ENCODE peak calls at places on chromosomes 7 and 10, in ten cellular contexts. W, T, J, P, E, R, V, H, X and B are unnamed samples.

GRCh38 chr10:46033602-46034011 is 3.2 kb upstream of the NCOA4 start:
- DNase-seq in W (peak; percentile 86), T (no peak), J (no peak), P (peak; percentile 77), E (no peak), R (no peak), V (no peak), H (no peak), X (no peak), B (no peak)

GRCh38 chr10:74145133-74145532 is 5.5 kb downstream of the AP3M1 start:
- DNase-seq in W (no peak), T (no peak), J (no peak), P (peak; percentile 55), E (no peak), R (no peak), V (peak; percentile 10), H (no peak), X (no peak), B (no peak)

GRCh38 chr7:99021941-99022560 is 121.9 kb downstream of the SMURF1 start:
- DNase-seq in W (no peak), T (peak; percentile 8), J (no peak), P (no peak), E (no peak), R (no peak), V (no peak), H (no peak), X (peak; percentile 12), B (no peak)

GRCh38 chr10:75876710-75877109 is 445.3 kb downstream of the LRMDA start:
- DNase-seq in W (no peak), T (no peak), J (no peak), P (no peak), E (no peak), R (no peak), V (no peak), H (no peak), X (no peak), B (no peak)

GRCh38 chr10:71740069-71740468 is 20.5 kb upstream of the C10orf105 start:
- DNase-seq in W (no peak), T (peak; percentile 71), J (no peak), P (no peak), E (no peak), R (no peak), V (no peak), H (no peak), X (no peak), B (peak; percentile 45)

GRCh38 chr10:44662002-44662401 is 249.1 kb upstream of the TMEM72 start:
- DNase-seq in W (no peak), T (no peak), J (no peak), P (no peak), E (no peak), R (no peak), V (no peak), H (no peak), X (no peak), B (no peak)

GRCh38 chr7:130040576-130040975 is 10.6 kb downstream of the ZC3HC1 start:
- DNase-seq in W (no peak), T (no peak), J (no peak), P (no peak), E (no peak), R (no peak), V (no peak), H (no peak), X (no peak), B (no peak)

GRCh38 chr7:108143658-108144420 is 13.7 kb upstream of the LAMB4 start:
- DNase-seq in W (no peak), T (no peak), J (no peak), P (no peak), E (no peak), R (no peak), V (no peak), H (no peak), X (no peak), B (no peak)

GRCh38 chr7:37494940-37495339 is 46.3 kb upstream of the ELMO1 start:
- DNase-seq in W (no peak), T (no peak), J (no peak), P (no peak), E (no peak), R (no peak), V (no peak), H (no peak), X (no peak), B (no peak)

GRCh38 chr7:139648941-139649425 is 125.5 kb downstream of the CLEC2L start:
- DNase-seq in W (no peak), T (no peak), J (no peak), P (no peak), E (no peak), R (peak; percentile 64), V (peak; percentile 40), H (peak; percentile 22), X (no peak), B (no peak)

DNA sequence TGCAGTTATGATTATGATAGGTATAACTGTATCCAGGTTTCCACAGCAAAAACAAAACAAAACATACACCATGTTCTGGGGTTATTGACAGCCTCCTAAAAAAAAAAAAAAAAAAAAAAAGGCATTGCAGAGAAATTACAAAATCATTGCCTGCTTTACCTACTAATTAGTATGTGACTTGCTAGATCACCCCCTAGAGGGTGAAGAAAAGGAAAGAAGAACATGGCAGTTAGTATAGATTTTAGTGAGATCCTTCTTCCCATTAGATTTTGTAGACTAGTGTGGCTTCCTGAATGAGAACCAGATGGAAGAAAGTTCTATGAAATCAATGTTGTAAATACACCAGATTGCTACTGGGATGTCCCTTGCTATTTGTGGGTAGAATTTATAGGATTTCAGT is 24.0 kb upstream of the AGBL3 start:
- DNase-seq in W (no peak), T (no peak), J (no peak), P (no peak), E (no peak), R (no peak), V (no peak), H (no peak), X (no peak), B (no peak)
- TF ChIP-seq CTCF in W (no peak), T (no peak), J (no peak), P (no peak), E (no peak), R (no peak), V (no peak), H (no peak), X (no peak), B (no peak)

GRCh38 chr10:95648138-95648537 is 8.4 kb downstream of the ALDH18A1 start:
- DNase-seq in W (no peak), T (no peak), J (no peak), P (no peak), E (no peak), R (no peak), V (no peak), H (no peak), X (no peak), B (no peak)

GRCh38 chr10:95640891-95641315 is 15.6 kb downstream of the ALDH18A1 start:
- DNase-seq in W (peak; percentile 89), T (no peak), J (no peak), P (no peak), E (no peak), R (no peak), V (no peak), H (no peak), X (no peak), B (no peak)

GRCh38 chr10:95644935-95645334 is 11.6 kb downstream of the ALDH18A1 start:
- DNase-seq in W (no peak), T (no peak), J (no peak), P (no peak), E (no peak), R (no peak), V (no peak), H (no peak), X (no peak), B (no peak)

GRCh38 chr10:95650232-95650631 is 6.3 kb downstream of the ALDH18A1 start:
- DNase-seq in W (no peak), T (no peak), J (no peak), P (no peak), E (no peak), R (no peak), V (no peak), H (no peak), X (no peak), B (no peak)

GRCh38 chr10:95646160-95646559 is 10.4 kb downstream of the ALDH18A1 start:
- DNase-seq in W (peak; percentile 26), T (no peak), J (no peak), P (no peak), E (no peak), R (no peak), V (no peak), H (no peak), X (no peak), B (no peak)
- H3K36me3 ChIP-seq in W (peaks cover 83% of the 10 kb centered on the region), T (no peaks in the 10 kb centered on the region), J (peaks cover 2% of the 10 kb centered on the region), P (peaks cover 67% of the 10 kb centered on the region), E (peaks cover 15% of the 10 kb centered on the region), R (peaks cover 71% of the 10 kb centered on the region), V (no peaks in the 10 kb centered on the region), H (peaks cover 33% of the 10 kb centered on the region), X (no peaks in the 10 kb centered on the region), B (peaks cover 36% of the 10 kb centered on the region)

GRCh38 chr10:101073631-101074030 is 11.8 kb downstream of the KAZALD1 start:
- DNase-seq in W (no peak), T (no peak), J (no peak), P (no peak), E (no peak), R (no peak), V (no peak), H (no peak), X (no peak), B (no peak)
- H3K27me3 ChIP-seq in W (peaks cover 54% of the 10 kb centered on the region), T (no peaks in the 10 kb centered on the region), J (peaks cover 2% of the 10 kb centered on the region), P (peaks cover 38% of the 10 kb centered on the region), E (peaks cover 25% of the 10 kb centered on the region), R (peaks cover 57% of the 10 kb centered on the region), V (peaks cover 71% of the 10 kb centered on the region), H (peaks cover 65% of the 10 kb centered on the region), X (peaks cover 3% of the 10 kb centered on the region), B (no peaks in the 10 kb centered on the region)

GRCh38 chr7:94228223-94228622 is 166.5 kb upstream of the COL1A2 start:
- DNase-seq in W (no peak), T (no peak), J (no peak), P (no peak), E (no peak), R (no peak), V (no peak), H (no peak), X (no peak), B (no peak)

GRCh38 chr7:94222516-94222915 is 172.2 kb upstream of the COL1A2 start:
- DNase-seq in W (no peak), T (no peak), J (no peak), P (no peak), E (no peak), R (no peak), V (no peak), H (no peak), X (no peak), B (no peak)

GRCh38 chr7:94228678-94229077 is 166.0 kb upstream of the COL1A2 start:
- DNase-seq in W (no peak), T (no peak), J (no peak), P (no peak), E (no peak), R (no peak), V (no peak), H (no peak), X (no peak), B (no peak)

DNA sequence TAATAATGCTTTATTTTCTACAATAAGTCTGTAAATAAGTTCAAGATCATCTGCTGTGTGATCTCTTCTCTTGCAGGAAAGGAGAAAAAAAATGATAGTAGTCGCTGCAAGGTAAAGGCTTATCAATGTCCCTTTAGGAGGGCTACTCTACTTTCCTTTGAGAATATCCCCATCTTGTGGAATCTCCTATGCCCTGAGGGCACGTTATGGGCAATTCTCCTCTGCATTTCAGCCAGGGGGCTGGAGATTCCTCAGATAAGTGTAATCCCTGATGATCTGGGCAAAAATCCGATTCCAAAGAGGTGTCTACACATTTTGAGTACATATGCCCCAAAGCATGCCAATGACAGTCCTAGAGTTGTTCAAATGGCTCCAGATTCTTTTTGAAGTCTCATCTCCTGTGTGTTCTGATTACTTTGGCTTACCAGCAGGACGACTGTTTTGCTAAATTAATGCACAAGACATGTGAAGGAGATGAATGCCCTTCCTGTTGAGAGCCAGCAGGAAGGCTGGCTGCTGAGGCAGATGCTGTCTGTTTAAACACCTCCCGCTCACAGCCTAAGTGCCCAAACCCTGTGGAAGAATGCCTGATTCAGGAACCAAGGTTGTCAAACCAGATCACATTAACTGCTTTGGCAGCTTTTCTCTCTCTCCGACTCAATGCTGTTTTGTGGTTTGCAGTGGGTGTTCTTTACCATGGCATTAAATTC is 171.2 kb upstream of the COL1A2 start:
- DNase-seq in W (no peak), T (no peak), J (peak; percentile 39), P (peak; percentile 44), E (no peak), R (no peak), V (no peak), H (no peak), X (no peak), B (no peak)
- TF ChIP-seq CTCF in W (peak; percentile 35), T (no peak), J (peak; percentile 10), P (peak; percentile 82), E (peak; percentile 39), R (peak; percentile 39), V (peak; percentile 49), H (peak; percentile 42), X (no peak), B (no peak)